ENCODE peak calls at places on chromosomes 16 and 17, in nine cellular contexts. M is neural crest cell, Z is adrenal gland, I is uterus, W is cardiac muscle cell, E is prostate gland, J is epithelial cell of esophagus, C is GM12865, L is neural progenitor cell. K is an unnamed sample.

GRCh38 chr16:87560428-87561199 is 41.7 kb upstream of the JPH3 start:
- DNase-seq in W (peak), Z (no peak), J (no peak), I (no peak), L (no peak), M (no peak), E (no peak), C (peak), K (peak)

GRCh38 chr17:50853015-50853615 is 13.0 kb downstream of the TOB1 start:
- DNase-seq in Z (no peak), M (no peak), J (no peak), I (no peak), L (no peak), E (no peak), C (no peak), W (no peak), K (no peak)

GRCh38 chr16:48131201-48131600 is 24.6 kb downstream of the ABCC12 start:
- DNase-seq in L (no peak), C (no peak), I (no peak), J (no peak), M (no peak), W (no peak), E (no peak), Z (no peak), K (no peak)

GRCh38 chr16:1890701-1891035 is 18.7 kb upstream of the MEIOB start:
- DNase-seq in L (no peak), J (peak), C (no peak), W (no peak), M (no peak), E (no peak), Z (no peak), I (no peak), K (no peak)

GRCh38 chr16:87062569-87063442 is 254.4 kb downstream of the C16orf95 start:
- DNase-seq in L (peak), Z (peak), I (no peak), M (peak), E (peak), C (peak), W (peak), J (peak), K (peak)

GRCh38 chr17:50618941-50619340 is 15.7 kb upstream of the ABCC3 start:
- DNase-seq in I (no peak), W (no peak), L (no peak), C (no peak), Z (no peak), M (no peak), E (no peak), J (no peak), K (no peak)

GRCh38 chr16:2487903-2488531 is 13.1 kb downstream of the TBC1D24 start:
- DNase-seq in I (no peak), J (no peak), C (no peak), E (no peak), M (no peak), W (no peak), Z (no peak), L (no peak), K (no peak)

GRCh38 chr17:83200231-83200699 is 120.9 kb downstream of the METRNL start:
- DNase-seq in I (no peak), Z (no peak), M (no peak), E (peak), C (peak), J (no peak), W (no peak), L (no peak), K (peak)

GRCh38 chr17:38893612-38894011 is 23.8 kb downstream of the LASP1 start:
- DNase-seq in M (no peak), L (peak), J (no peak), C (no peak), I (no peak), W (peak), E (no peak), Z (no peak), K (peak)

GRCh38 chr16:19879241-19879792 is 5.3 kb downstream of the GPRC5B start:
- DNase-seq in J (peak), Z (no peak), I (no peak), M (no peak), L (peak), W (no peak), C (no peak), E (peak), K (no peak)

GRCh38 chr17:50257574-50258224 is 16.6 kb upstream of the TMEM92 start:
- DNase-seq in Z (no peak), J (no peak), E (no peak), L (no peak), W (no peak), C (no peak), M (no peak), I (peak), K (no peak)

GRCh38 chr17:76884995-76885896 is 17.0 kb downstream of the MGAT5B start:
- DNase-seq in E (no peak), Z (no peak), J (no peak), C (no peak), L (no peak), M (no peak), W (no peak), I (no peak), K (no peak)

GRCh38 chr17:3049705-3050295 is 13.6 kb downstream of the OR1D5 start:
- DNase-seq in I (no peak), Z (no peak), E (no peak), W (no peak), C (no peak), J (peak), L (no peak), M (no peak), K (no peak)

GRCh38 chr16:84677017-84677803 is 22.6 kb upstream of the USP10 start:
- DNase-seq in E (no peak), Z (no peak), W (peak), J (no peak), C (no peak), M (no peak), I (no peak), L (peak), K (no peak)

GRCh38 chr17:50657627-50658026 is 22.9 kb downstream of the ABCC3 start:
- DNase-seq in Z (no peak), E (no peak), C (no peak), M (no peak), J (no peak), L (no peak), W (no peak), I (no peak), K (no peak)

GRCh38 chr17:8176998-8177731 is 985 bp upstream of the TMEM107 start:
- DNase-seq in L (peak), E (no peak), J (no peak), C (no peak), W (no peak), I (no peak), M (no peak), Z (no peak), K (no peak)

GRCh38 chr17:6427284-6427781 is 7.6 kb downstream of the AIPL1 start:
- DNase-seq in E (no peak), C (peak), L (no peak), Z (no peak), W (peak), M (no peak), J (no peak), I (no peak), K (peak)

GRCh38 chr16:23837553-23838308 is 1.9 kb downstream of the PRKCB start:
- DNase-seq in W (no peak), J (no peak), C (peak), Z (no peak), I (no peak), M (no peak), E (no peak), L (peak), K (peak)

GRCh38 chr16:87125206-87126155 is 191.7 kb downstream of the C16orf95 start:
- DNase-seq in C (no peak), L (no peak), W (peak), M (no peak), I (no peak), Z (peak), J (no peak), E (no peak), K (no peak)

DNA sequence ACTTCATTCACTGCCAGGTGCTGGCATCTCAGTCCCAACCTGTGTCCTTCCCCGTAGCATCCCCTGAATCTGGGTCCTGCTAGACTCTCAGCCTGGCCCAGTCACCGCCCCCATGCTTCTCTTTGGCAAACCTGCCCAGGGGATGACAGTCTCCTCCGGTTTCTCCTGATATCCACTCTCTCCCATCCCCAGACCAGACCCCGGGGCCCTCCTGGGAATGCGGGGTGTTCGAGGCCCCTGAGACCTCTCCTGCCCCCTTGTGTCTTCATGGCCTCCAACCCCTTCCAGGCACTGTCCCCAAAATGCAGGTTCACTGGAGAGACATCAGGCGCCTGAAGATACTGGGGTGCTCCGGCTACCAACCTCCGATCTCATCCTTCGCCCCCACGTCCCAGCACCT is 544 bp downstream of the STX1B start:
- DNase-seq in L (peak), M (no peak), E (no peak), J (no peak), I (no peak), W (no peak), C (no peak), Z (no peak), K (no peak)
- TF ChIP-seq CTCF in L (peak), M (no peak), E (no peak), J (no peak), I (no peak), W (no peak), C (no peak), Z (no peak), K (no peak)

GRCh38 chr16:72404299-72404698 is 232.3 kb upstream of the PMFBP1 start:
- DNase-seq in W (no peak), Z (no peak), C (no peak), I (no peak), J (peak), L (no peak), M (no peak), E (no peak), K (no peak)

GRCh38 chr16:72406390-72406789 is 234.4 kb upstream of the PMFBP1 start:
- DNase-seq in Z (no peak), L (no peak), W (no peak), M (no peak), C (no peak), E (no peak), J (no peak), I (no peak), K (no peak)

GRCh38 chr16:72401079-72401361 is 229.1 kb upstream of the PMFBP1 start:
- DNase-seq in I (no peak), Z (no peak), J (no peak), E (no peak), M (no peak), L (no peak), C (no peak), W (no peak), K (no peak)

GRCh38 chr16:72399811-72400210 is 227.9 kb upstream of the PMFBP1 start:
- DNase-seq in Z (no peak), M (no peak), E (no peak), W (no peak), L (no peak), C (no peak), I (no peak), J (no peak), K (no peak)

DNA sequence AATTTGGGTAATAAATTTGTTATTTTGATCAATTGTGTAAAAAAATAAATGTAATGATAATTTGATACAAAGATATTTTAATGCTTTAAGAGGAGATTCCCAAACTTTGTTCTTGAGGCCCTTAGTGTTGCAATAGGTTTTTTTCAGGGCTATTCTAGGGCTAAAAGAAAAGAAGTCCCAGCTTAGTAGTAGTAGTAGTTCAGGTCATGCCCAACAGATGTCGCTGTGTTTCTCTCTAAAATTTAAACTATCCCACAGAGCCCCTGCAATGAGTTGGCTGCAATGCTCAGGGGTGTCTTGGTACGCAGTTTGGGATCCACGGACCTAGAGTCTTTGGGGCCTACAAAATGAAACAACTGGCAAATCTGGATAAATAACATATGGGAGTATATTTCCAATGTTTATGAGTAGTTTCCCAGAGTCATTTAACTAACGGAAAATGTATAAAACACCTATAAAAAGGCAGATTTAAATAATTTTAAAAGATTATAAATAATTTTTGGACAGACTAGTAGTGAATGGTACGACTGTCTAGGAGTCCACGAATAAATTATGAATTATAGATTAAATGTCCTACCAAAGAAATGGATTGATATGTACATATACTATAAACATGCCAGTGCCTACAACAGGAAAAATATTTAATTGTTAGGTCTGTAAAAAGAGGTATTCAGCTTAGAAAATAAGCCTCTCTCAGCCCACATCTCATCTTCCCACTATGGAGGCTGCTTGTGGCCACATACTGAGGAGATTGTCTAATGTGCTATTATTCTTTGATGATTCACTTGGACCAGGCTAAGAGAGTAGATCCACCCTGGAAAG is 228.5 kb upstream of the PMFBP1 start:
- DNase-seq in W (peak), M (peak), I (no peak), E (peak), J (peak), C (peak), L (peak), Z (peak), K (peak)
- TF ChIP-seq CTCF in W (peak), M (peak), I (peak), E (peak), J (peak), C (peak), L (peak), Z (peak), K (peak)

GRCh38 chr16:27268376-27269299 is at the start of gene NSMCE1:
- DNase-seq in E (peak), W (peak), I (peak), J (peak), Z (peak), L (peak), M (peak), C (peak), K (peak)
- TF ChIP-seq CTCF in E (peak), W (no peak), I (peak), J (peak), Z (peak), L (no peak), M (no peak), C (no peak), K (no peak)

DNA sequence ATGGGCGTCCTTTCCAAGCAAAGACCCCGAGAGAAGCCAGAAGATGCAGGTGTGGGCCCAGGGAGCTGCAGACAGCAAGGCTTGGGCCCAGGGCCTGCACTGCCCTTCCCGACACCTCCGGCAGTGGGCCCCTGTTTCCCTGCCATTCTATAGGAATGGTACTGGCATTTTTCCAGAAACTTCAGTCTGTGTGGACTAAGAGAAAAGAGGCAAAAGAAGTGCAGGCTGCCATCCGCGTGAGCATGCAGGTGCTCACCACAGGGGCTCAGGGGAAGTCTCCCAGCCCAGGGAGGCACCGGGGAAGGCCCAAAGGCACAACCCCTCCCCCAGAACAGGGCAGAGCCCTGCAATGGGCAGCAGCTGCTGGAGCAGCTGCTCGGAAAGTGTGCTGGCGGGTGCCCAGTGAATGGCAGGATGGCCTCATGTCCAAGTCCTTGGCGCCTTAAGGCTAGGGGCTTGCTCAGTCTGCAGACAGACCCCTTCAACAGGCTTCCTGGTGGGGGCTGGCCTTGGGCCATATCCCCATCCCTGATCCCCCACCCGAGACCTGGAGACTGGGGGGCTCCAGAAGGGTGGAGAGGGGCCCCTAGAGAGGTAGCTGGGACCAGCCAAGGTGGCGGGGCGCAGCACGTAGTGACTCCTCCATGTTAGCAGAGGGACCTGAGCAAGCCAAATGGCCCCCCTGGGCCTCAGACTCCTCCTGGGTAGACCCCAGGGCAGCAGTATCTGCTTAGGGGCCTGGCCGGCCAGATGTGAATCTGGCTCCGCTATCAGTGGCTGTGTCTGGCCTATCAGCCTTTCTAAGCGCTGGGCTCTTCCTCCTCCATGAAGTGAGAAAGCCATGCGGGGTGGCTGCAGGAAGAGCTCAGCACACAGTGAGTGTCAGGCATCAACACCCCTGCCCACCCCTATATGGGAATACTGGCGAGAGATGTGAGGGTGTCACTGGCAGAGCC is 6.7 kb upstream of the TPPP3 start:
- DNase-seq in M (no peak), W (no peak), J (no peak), C (no peak), L (no peak), I (no peak), E (no peak), Z (no peak), K (no peak)
- TF ChIP-seq CTCF in M (peak), W (no peak), J (no peak), C (no peak), L (peak), I (no peak), E (no peak), Z (no peak), K (peak)

GRCh38 chr17:18379246-18380146 is 1.9 kb downstream of the EVPLL start:
- DNase-seq in I (no peak), J (peak), C (no peak), E (no peak), L (no peak), Z (no peak), W (no peak), M (no peak), K (no peak)
- TF ChIP-seq CTCF in I (no peak), J (no peak), C (no peak), E (no peak), L (no peak), Z (no peak), W (no peak), M (no peak), K (no peak)

DNA sequence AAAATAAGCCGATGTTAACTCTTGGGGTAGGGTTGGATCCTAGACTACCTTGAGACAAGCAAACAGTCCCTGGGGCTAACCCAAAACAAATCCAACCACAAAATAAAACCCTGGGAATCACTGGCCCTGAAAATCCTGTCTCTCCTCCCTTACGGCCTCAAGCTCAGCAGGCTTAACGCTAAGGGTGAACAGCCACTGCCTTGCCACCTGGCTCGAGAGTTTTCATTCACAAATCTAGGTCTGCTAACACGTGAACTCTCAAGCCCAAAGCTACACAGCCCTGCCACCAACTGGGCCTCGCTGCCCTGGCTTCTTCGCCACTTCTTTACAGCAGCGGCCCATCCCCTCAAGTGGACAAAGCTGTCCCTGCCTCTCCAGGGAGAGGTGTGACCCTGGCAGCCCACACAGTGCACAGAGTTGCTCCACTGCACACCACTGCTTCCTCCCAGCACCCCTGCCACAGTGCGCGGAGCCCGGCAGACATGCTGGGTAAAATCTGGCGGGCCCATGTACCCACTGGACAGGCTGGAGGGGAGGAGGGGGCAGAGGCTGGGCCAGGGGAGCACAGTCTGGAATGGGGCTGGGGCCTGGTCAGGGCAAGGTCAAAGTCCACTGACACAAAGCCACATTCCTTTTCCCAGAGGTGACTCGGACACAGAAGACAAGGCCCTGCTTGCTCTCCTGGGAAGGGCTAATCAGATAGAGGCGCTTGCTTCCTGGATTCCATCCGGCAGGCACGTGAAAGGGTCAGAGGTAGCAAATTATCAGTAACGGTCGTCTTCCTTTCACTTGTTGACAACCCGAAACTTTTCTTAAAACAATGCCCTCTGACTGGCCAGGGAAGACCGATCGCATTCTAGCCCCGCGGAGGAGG is 996 bp downstream of the PCYT2 start:
- DNase-seq in Z (no peak), L (peak), M (no peak), J (no peak), W (no peak), E (no peak), I (no peak), C (no peak), K (no peak)
- TF ChIP-seq CTCF in Z (no peak), L (no peak), M (no peak), J (no peak), W (no peak), E (no peak), I (no peak), C (no peak), K (no peak)

K was measured in activated CD8-positive, alpha-beta T cell treated with anti-CD3 and anti-CD28 coated beads for 36 hours.